ENCODE peak calls at places on chromosomes 4 and X, in six cellular contexts. S, I, R, Y, Q and W are unnamed samples.

GRCh38 chrX:132758778-132759177 is 199.7 kb downstream of the HS6ST2 start:
- DNase-seq in R (no peak), S (no peak), Y (peak), I (no peak), Q (no peak), W (peak)

GRCh38 chr4:148442830-148443549 is 776 bp upstream of the NR3C2 start:
- DNase-seq in I (no peak), Q (no peak), R (no peak), S (no peak), Y (no peak), W (no peak)

GRCh38 chrX:55342533-55343501 is 78.1 kb upstream of the PAGE3 start:
- DNase-seq in Q (no peak), S (no peak), R (no peak), I (peak), Y (peak), W (no peak)

GRCh38 chr4:184949020-184949419 is 69.3 kb upstream of the HELT start:
- DNase-seq in Q (no peak), R (no peak), S (no peak), I (no peak), Y (no peak), W (no peak)

GRCh38 chr4:177119021-177119461 is 190.6 kb upstream of the NEIL3 start:
- DNase-seq in I (peak), S (no peak), Y (no peak), Q (no peak), R (no peak), W (no peak)

GRCh38 chr4:80112236-80112635 is 39.2 kb upstream of the ANTXR2 start:
- DNase-seq in Y (no peak), I (peak), Q (no peak), S (peak), R (peak), W (no peak)

GRCh38 chr4:140870427-140870826 is 114.2 kb upstream of the TBC1D9 start:
- DNase-seq in R (no peak), I (no peak), S (no peak), Y (no peak), Q (no peak), W (no peak)

GRCh38 chrX:9337056-9337455 is 127.8 kb upstream of the TBL1X start:
- DNase-seq in R (peak), Q (no peak), S (no peak), Y (no peak), I (peak), W (no peak)

GRCh38 chr4:74364649-74365491 is at the start of gene EREG:
- DNase-seq in R (peak), Q (peak), Y (peak), S (no peak), I (peak), W (peak)

GRCh38 chrX:34778961-34779360 is 121.9 kb upstream of the TMEM47 start:
- DNase-seq in R (peak), I (peak), S (no peak), Y (no peak), Q (no peak), W (no peak)

GRCh38 chr4:54683616-54684346 is 26.0 kb downstream of the KIT start:
- DNase-seq in R (no peak), Y (peak), I (peak), S (no peak), Q (no peak), W (no peak)

GRCh38 chr4:15963001-15963451 is at the start of gene FGFBP2:
- DNase-seq in Q (peak), I (peak), S (peak), R (peak), Y (peak), W (peak)

GRCh38 chr4:128600996-128601857 is 208.3 kb upstream of the JADE1 start:
- DNase-seq in Y (no peak), S (peak), Q (no peak), R (peak), I (peak), W (no peak)

GRCh38 chrX:72016881-72017783 is 106.5 kb downstream of the NHSL2 start:
- DNase-seq in I (no peak), Y (no peak), R (no peak), Q (no peak), S (no peak), W (no peak)

GRCh38 chr4:143700420-143701352 is at the start of gene FREM3:
- DNase-seq in Q (peak), I (no peak), S (no peak), Y (peak), R (no peak), W (peak)

GRCh38 chrX:15349046-15349445 is 13.7 kb upstream of the PIGA start:
- DNase-seq in Y (peak), R (peak), S (no peak), Q (peak), I (peak), W (peak)

GRCh38 chr4:2825740-2826139 is 17.9 kb upstream of the ADD1 start:
- DNase-seq in Y (no peak), S (no peak), I (no peak), Q (no peak), R (no peak), W (no peak)

GRCh38 chr4:52425751-52426326 is 233.3 kb downstream of the USP46 start:
- DNase-seq in S (no peak), Q (no peak), I (no peak), Y (no peak), R (no peak), W (no peak)

DNA sequence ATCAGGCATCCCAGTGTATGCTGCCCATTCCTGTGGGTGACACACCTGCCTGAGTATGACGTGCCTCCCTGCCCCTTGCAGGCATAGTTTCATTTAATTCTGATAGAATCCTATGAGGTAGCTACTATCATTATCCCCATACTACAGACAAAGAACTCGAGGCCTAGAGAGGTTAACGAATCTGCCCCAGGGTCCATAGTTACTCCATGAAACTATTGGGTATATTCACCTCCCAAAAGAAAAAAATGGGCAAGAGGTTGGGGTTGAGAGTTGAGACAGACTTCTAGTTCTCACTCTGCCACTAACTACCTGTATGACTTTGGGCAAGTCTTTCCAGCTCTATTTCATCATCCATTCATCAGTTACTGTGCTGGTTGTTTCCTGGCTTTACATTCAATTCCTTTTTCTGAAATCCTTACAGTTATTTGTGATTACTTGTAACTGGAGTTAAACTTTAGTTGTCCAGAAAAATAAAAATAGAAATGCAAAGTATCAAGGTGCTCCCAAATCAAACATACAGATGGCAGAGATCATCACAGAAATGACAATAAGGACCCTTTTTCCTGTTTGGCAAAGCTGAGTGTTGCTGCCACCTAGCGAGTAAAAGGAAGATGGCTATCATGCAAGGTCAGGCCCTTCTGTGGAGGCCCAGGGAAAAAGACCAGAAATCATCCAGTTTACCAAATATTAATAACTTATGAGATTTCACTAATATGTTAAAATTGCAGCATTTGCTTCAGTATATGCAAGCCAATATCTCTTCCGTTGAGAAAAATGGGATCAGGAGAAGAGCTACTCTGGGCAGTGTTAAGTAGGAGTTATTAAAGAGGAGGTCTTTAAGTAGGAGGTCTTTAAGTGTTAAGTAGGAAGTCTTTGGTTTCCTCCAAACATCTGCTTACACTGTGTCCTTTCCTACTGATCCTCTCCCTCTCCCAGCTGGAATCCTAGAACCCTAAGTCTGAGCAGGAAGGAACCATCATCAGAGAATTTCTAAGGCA is 17.1 kb upstream of the MAP7D3 start:
- DNase-seq in I (peak), R (no peak), Y (peak), S (peak), Q (peak), W (peak)
- TF ChIP-seq CTCF in I (peak), R (peak), Y (peak), S (peak), Q (peak), W (peak)

GRCh38 chr4:101187837-101188236 is 159.5 kb downstream of the PPP3CA start:
- DNase-seq in S (no peak), I (no peak), R (no peak), Y (no peak), Q (no peak), W (no peak)
- TF ChIP-seq CTCF in S (peak), I (peak), R (no peak), Y (no peak), Q (no peak), W (no peak)

GRCh38 chr4:139655116-139655515 is 10.5 kb upstream of the MGST2 start:
- DNase-seq in R (no peak), Y (no peak), I (peak), S (no peak), Q (no peak), W (no peak)
- TF ChIP-seq CTCF in R (peak), Y (peak), I (peak), S (peak), Q (peak), W (peak)

DNA sequence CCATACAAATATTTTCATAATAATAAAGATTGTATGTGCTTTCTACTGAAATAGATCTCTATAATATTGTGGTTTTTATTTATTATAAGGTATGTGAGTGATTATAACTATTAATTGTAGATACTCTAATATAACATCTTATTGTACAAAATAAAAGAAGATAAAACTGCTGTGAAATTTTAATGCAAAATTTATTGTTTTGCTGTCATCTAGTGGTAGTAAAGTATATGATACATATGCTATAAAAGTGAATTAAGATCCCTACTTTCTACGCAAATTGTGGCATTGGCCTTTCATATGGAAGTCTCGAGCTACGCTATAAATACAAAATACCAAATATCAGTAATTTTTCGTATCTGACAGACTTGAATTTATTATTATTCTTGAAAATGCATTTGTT is 19.3 kb downstream of the YIPF7 start:
- DNase-seq in Q (no peak), Y (no peak), S (no peak), I (no peak), R (no peak), W (no peak)
- TF ChIP-seq CTCF in Q (peak), Y (no peak), S (no peak), I (peak), R (no peak), W (no peak)

DNA sequence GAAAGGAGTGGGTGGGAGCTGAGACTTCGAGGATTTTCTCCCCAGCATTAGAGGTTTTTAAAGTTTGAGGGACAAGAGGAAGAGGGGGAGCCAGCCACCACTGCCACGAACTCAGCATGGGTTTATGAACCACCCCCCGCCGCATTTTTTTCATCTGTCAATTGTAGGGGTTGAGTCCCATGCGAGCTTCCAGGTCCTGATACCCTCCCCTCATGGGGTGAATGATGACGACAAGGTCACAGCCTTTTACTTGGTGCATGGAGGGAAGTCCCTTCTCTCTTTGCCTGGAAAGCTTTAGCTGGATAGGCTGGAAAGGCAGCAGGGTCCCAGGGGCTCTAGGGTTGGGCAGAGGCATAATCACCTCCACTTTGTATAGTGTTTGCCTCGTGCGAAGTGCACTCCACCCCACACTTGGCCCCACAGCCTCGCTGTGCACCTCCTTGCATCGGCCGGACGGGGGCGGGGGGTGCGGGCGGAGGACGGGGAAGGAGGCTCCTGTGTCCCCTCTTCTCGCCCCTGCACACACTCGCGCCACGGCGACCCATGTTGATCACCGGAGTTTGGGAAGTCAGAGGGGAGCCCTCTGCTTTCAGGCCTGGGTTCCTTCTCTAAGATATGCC is 3.7 kb upstream of the NKX1-1 start:
- DNase-seq in Q (no peak), R (no peak), I (no peak), Y (no peak), S (no peak), W (no peak)
- TF ChIP-seq CTCF in Q (no peak), R (no peak), I (no peak), Y (no peak), S (no peak), W (no peak)